ENCODE peak calls at places on chromosomes 11 and 22, in nine cellular contexts. One of them, this sample, is unnamed.

GRCh38 chr11:130796828-130797227 is 119.5 kb downstream of the SNX19 start:
- DNase-seq in germinal center: no peak
- DNase-seq in memory B cell: no peak
- DNase-seq in activated naive CD4-positive, alpha-beta T cell: no peak
- DNase-seq in stimulated activated CD4-positive, alpha-beta T cell treated with anti-CD3 and anti-CD28 coated beads, Interleukin-1b, Interleukin-23, amount 100 ng/mL, for 24 hours: no peak
- DNase-seq in chondrocyte: no peak
- DNase-seq in mucosa of descending colon: no peak
- DNase-seq in smooth muscle cell of the brain vasculature: no peak
- DNase-seq in NCI-H774: no peak
- DNase-seq in this sample: no peak

GRCh38 chr11:81987829-81988472 is 745.7 kb downstream of the FAM181B start:
- DNase-seq in memory B cell: no peak
- DNase-seq in smooth muscle cell of the brain vasculature: no peak
- DNase-seq in NCI-H774: no peak
- DNase-seq in activated naive CD4-positive, alpha-beta T cell: no peak
- DNase-seq in stimulated activated CD4-positive, alpha-beta T cell treated with anti-CD3 and anti-CD28 coated beads, Interleukin-1b, Interleukin-23, amount 100 ng/mL, for 24 hours: no peak
- DNase-seq in germinal center: no peak
- DNase-seq in chondrocyte: no peak
- DNase-seq in mucosa of descending colon: no peak
- DNase-seq in this sample: no peak

GRCh38 chr11:73154178-73154577 is 12.1 kb upstream of the FCHSD2 start:
- DNase-seq in memory B cell: peak
- DNase-seq in stimulated activated CD4-positive, alpha-beta T cell treated with anti-CD3 and anti-CD28 coated beads, Interleukin-1b, Interleukin-23, amount 100 ng/mL, for 24 hours: no peak
- DNase-seq in germinal center: peak
- DNase-seq in mucosa of descending colon: peak
- DNase-seq in chondrocyte: peak
- DNase-seq in smooth muscle cell of the brain vasculature: no peak
- DNase-seq in activated naive CD4-positive, alpha-beta T cell: no peak
- DNase-seq in NCI-H774: no peak
- DNase-seq in this sample: no peak

GRCh38 chr11:64437426-64437825 is 78.5 kb downstream of the RPS6KA4 start:
- DNase-seq in mucosa of descending colon: no peak
- DNase-seq in chondrocyte: peak
- DNase-seq in germinal center: no peak
- DNase-seq in smooth muscle cell of the brain vasculature: no peak
- DNase-seq in stimulated activated CD4-positive, alpha-beta T cell treated with anti-CD3 and anti-CD28 coated beads, Interleukin-1b, Interleukin-23, amount 100 ng/mL, for 24 hours: no peak
- DNase-seq in activated naive CD4-positive, alpha-beta T cell: no peak
- DNase-seq in memory B cell: no peak
- DNase-seq in NCI-H774: no peak
- DNase-seq in this sample: no peak

GRCh38 chr11:62712413-62712812 is 4.9 kb downstream of the GNG3 start:
- DNase-seq in stimulated activated CD4-positive, alpha-beta T cell treated with anti-CD3 and anti-CD28 coated beads, Interleukin-1b, Interleukin-23, amount 100 ng/mL, for 24 hours: no peak
- DNase-seq in mucosa of descending colon: no peak
- DNase-seq in smooth muscle cell of the brain vasculature: no peak
- DNase-seq in chondrocyte: no peak
- DNase-seq in memory B cell: no peak
- DNase-seq in activated naive CD4-positive, alpha-beta T cell: no peak
- DNase-seq in NCI-H774: no peak
- DNase-seq in germinal center: no peak
- DNase-seq in this sample: no peak

GRCh38 chr22:50498322-50498861 is 9.1 kb downstream of the LMF2 start:
- DNase-seq in memory B cell: peak
- DNase-seq in chondrocyte: no peak
- DNase-seq in activated naive CD4-positive, alpha-beta T cell: peak
- DNase-seq in NCI-H774: peak
- DNase-seq in smooth muscle cell of the brain vasculature: no peak
- DNase-seq in germinal center: peak
- DNase-seq in mucosa of descending colon: peak
- DNase-seq in stimulated activated CD4-positive, alpha-beta T cell treated with anti-CD3 and anti-CD28 coated beads, Interleukin-1b, Interleukin-23, amount 100 ng/mL, for 24 hours: peak
- DNase-seq in this sample: peak

GRCh38 chr11:33525789-33526188 is 174.8 kb downstream of the C11orf91 start:
- DNase-seq in activated naive CD4-positive, alpha-beta T cell: no peak
- DNase-seq in mucosa of descending colon: no peak
- DNase-seq in germinal center: no peak
- DNase-seq in chondrocyte: no peak
- DNase-seq in stimulated activated CD4-positive, alpha-beta T cell treated with anti-CD3 and anti-CD28 coated beads, Interleukin-1b, Interleukin-23, amount 100 ng/mL, for 24 hours: no peak
- DNase-seq in memory B cell: no peak
- DNase-seq in NCI-H774: no peak
- DNase-seq in smooth muscle cell of the brain vasculature: no peak
- DNase-seq in this sample: no peak

GRCh38 chr22:32079110-32080089 is 36.3 kb downstream of the SLC5A1 start:
- DNase-seq in smooth muscle cell of the brain vasculature: peak
- DNase-seq in NCI-H774: no peak
- DNase-seq in activated naive CD4-positive, alpha-beta T cell: no peak
- DNase-seq in chondrocyte: no peak
- DNase-seq in germinal center: no peak
- DNase-seq in stimulated activated CD4-positive, alpha-beta T cell treated with anti-CD3 and anti-CD28 coated beads, Interleukin-1b, Interleukin-23, amount 100 ng/mL, for 24 hours: no peak
- DNase-seq in mucosa of descending colon: no peak
- DNase-seq in memory B cell: no peak
- DNase-seq in this sample: peak

GRCh38 chr11:75615709-75616108 is 53.1 kb downstream of the MAP6 start:
- DNase-seq in NCI-H774: no peak
- DNase-seq in stimulated activated CD4-positive, alpha-beta T cell treated with anti-CD3 and anti-CD28 coated beads, Interleukin-1b, Interleukin-23, amount 100 ng/mL, for 24 hours: no peak
- DNase-seq in chondrocyte: no peak
- DNase-seq in memory B cell: no peak
- DNase-seq in mucosa of descending colon: no peak
- DNase-seq in activated naive CD4-positive, alpha-beta T cell: no peak
- DNase-seq in smooth muscle cell of the brain vasculature: no peak
- DNase-seq in germinal center: no peak
- DNase-seq in this sample: no peak

GRCh38 chr22:27662359-27663030 is 139.1 kb downstream of the MN1 start:
- DNase-seq in germinal center: no peak
- DNase-seq in NCI-H774: no peak
- DNase-seq in smooth muscle cell of the brain vasculature: no peak
- DNase-seq in chondrocyte: no peak
- DNase-seq in mucosa of descending colon: peak
- DNase-seq in activated naive CD4-positive, alpha-beta T cell: no peak
- DNase-seq in stimulated activated CD4-positive, alpha-beta T cell treated with anti-CD3 and anti-CD28 coated beads, Interleukin-1b, Interleukin-23, amount 100 ng/mL, for 24 hours: no peak
- DNase-seq in memory B cell: no peak
- DNase-seq in this sample: peak

GRCh38 chr11:3609416-3610265 is 32.2 kb downstream of the ART5 start:
- DNase-seq in chondrocyte: no peak
- DNase-seq in memory B cell: peak
- DNase-seq in germinal center: peak
- DNase-seq in smooth muscle cell of the brain vasculature: peak
- DNase-seq in activated naive CD4-positive, alpha-beta T cell: no peak
- DNase-seq in mucosa of descending colon: peak
- DNase-seq in NCI-H774: no peak
- DNase-seq in stimulated activated CD4-positive, alpha-beta T cell treated with anti-CD3 and anti-CD28 coated beads, Interleukin-1b, Interleukin-23, amount 100 ng/mL, for 24 hours: peak
- DNase-seq in this sample: peak

GRCh38 chr22:41445171-41446056 is 1.2 kb downstream of the TOB2 start:
- DNase-seq in chondrocyte: peak
- DNase-seq in smooth muscle cell of the brain vasculature: no peak
- DNase-seq in mucosa of descending colon: peak
- DNase-seq in stimulated activated CD4-positive, alpha-beta T cell treated with anti-CD3 and anti-CD28 coated beads, Interleukin-1b, Interleukin-23, amount 100 ng/mL, for 24 hours: peak
- DNase-seq in activated naive CD4-positive, alpha-beta T cell: no peak
- DNase-seq in memory B cell: no peak
- DNase-seq in NCI-H774: no peak
- DNase-seq in germinal center: no peak
- DNase-seq in this sample: peak

GRCh38 chr22:46355369-46355995 is 20.0 kb downstream of the TRMU start:
- DNase-seq in mucosa of descending colon: peak
- DNase-seq in NCI-H774: no peak
- DNase-seq in chondrocyte: no peak
- DNase-seq in memory B cell: peak
- DNase-seq in germinal center: peak
- DNase-seq in activated naive CD4-positive, alpha-beta T cell: peak
- DNase-seq in smooth muscle cell of the brain vasculature: peak
- DNase-seq in stimulated activated CD4-positive, alpha-beta T cell treated with anti-CD3 and anti-CD28 coated beads, Interleukin-1b, Interleukin-23, amount 100 ng/mL, for 24 hours: no peak
- DNase-seq in this sample: peak

GRCh38 chr11:125583496-125583895 is 9.2 kb upstream of the STT3A start:
- DNase-seq in smooth muscle cell of the brain vasculature: no peak
- DNase-seq in germinal center: no peak
- DNase-seq in NCI-H774: no peak
- DNase-seq in chondrocyte: no peak
- DNase-seq in activated naive CD4-positive, alpha-beta T cell: no peak
- DNase-seq in stimulated activated CD4-positive, alpha-beta T cell treated with anti-CD3 and anti-CD28 coated beads, Interleukin-1b, Interleukin-23, amount 100 ng/mL, for 24 hours: no peak
- DNase-seq in mucosa of descending colon: no peak
- DNase-seq in memory B cell: no peak
- DNase-seq in this sample: no peak